ENCODE peak calls at places on chromosomes 2 and 18, in six cellular contexts. W is activated CD4-positive, alpha-beta T cell treated with anti-CD3 and anti-CD28 coated beads for 48 hours; I is heart right ventricle; B is adrenal gland; R is NT2/D1; Q is G401. A is an unnamed sample.

GRCh38 chr2:218970916-218971315 is 11.4 kb downstream of the CDK5R2 start:
- DNase-seq in W (no peak), R (no peak), Q (no peak), I (no peak), B (no peak), A (no peak)

GRCh38 chr2:12469053-12469625 is 247.6 kb upstream of the TRIB2 start:
- DNase-seq in B (no peak), Q (no peak), R (no peak), I (no peak), W (no peak), A (no peak)

GRCh38 chr2:202870431-202871160 is 970 bp downstream of the ICA1L start:
- DNase-seq in B (peak; percentile 62), I (peak; percentile 54), Q (peak; percentile 95), W (peak; percentile 77), R (peak; percentile 47), A (peak; percentile 65)

GRCh38 chr18:59272971-59273935 is at the start of gene RAX:
- DNase-seq in B (no peak), W (peak; percentile 59), Q (no peak), I (no peak), R (no peak), A (no peak)

GRCh38 chr2:71129891-71130324 is at the start of gene MCEE:
- DNase-seq in W (peak; percentile 93), I (peak; percentile 90), R (peak; percentile 75), B (peak; percentile 92), Q (peak; percentile 93), A (peak; percentile 94)

GRCh38 chr2:37650548-37651101 is 20.8 kb downstream of the CDC42EP3 start:
- DNase-seq in Q (no peak), W (no peak), B (no peak), R (no peak), I (no peak), A (no peak)

GRCh38 chr2:24365051-24365450 is 4.7 kb upstream of the ITSN2 start:
- DNase-seq in Q (no peak), I (peak; percentile 82), W (no peak), R (no peak), B (peak; percentile 72), A (peak; percentile 91)

GRCh38 chr2:1546023-1546591 is 132.8 kb downstream of the TPO start:
- DNase-seq in I (no peak), B (peak; percentile 52), R (peak; percentile 46), Q (peak; percentile 54), W (peak; percentile 53), A (no peak)

GRCh38 chr2:98118161-98118560 is 31.2 kb downstream of the VWA3B start:
- DNase-seq in Q (no peak), R (no peak), W (no peak), B (no peak), I (no peak), A (no peak)

GRCh38 chr2:230930149-230930780 is 5.2 kb upstream of the GPR55 start:
- DNase-seq in Q (no peak), I (no peak), B (no peak), R (no peak), W (no peak), A (no peak)

GRCh38 chr2:187302619-187303018 is 145.4 kb downstream of the CALCRL start:
- DNase-seq in B (no peak), R (no peak), Q (no peak), I (no peak), W (no peak), A (no peak)

GRCh38 chr2:11945139-11946126 is 199.0 kb downstream of the LPIN1 start:
- DNase-seq in I (no peak), R (no peak), B (no peak), W (peak; percentile 33), Q (no peak), A (no peak)

GRCh38 chr2:84559838-84560237 is 43.5 kb downstream of the DNAH6 start:
- DNase-seq in Q (no peak), W (no peak), R (no peak), B (no peak), I (no peak), A (no peak)

GRCh38 chr2:131753640-131754561 is 226.2 kb downstream of the CCDC74A start:
- DNase-seq in Q (no peak), W (no peak), R (no peak), I (no peak), B (no peak), A (no peak)

GRCh38 chr2:220263300-220263699 is 635.9 kb downstream of the SLC4A3 start:
- DNase-seq in I (no peak), R (no peak), B (no peak), W (no peak), Q (no peak), A (no peak)

GRCh38 chr18:44602380-44602779 is 78.3 kb upstream of the SETBP1 start:
- DNase-seq in I (no peak), B (no peak), Q (no peak), R (no peak), W (no peak), A (no peak)

GRCh38 chr2:79259959-79260358 is 100.4 kb upstream of the REG3A start:
- DNase-seq in Q (no peak), I (no peak), B (no peak), R (no peak), W (no peak), A (no peak)

GRCh38 chr18:35268811-35269210 is 21.2 kb downstream of the ZSCAN30 start:
- DNase-seq in B (no peak), I (no peak), R (no peak), W (no peak), Q (no peak), A (no peak)

GRCh38 chr2:48651127-48651526 is 33.5 kb downstream of the GTF2A1L start:
- DNase-seq in R (no peak), Q (no peak), B (no peak), W (no peak), I (no peak), A (no peak)

GRCh38 chr2:48601349-48601748 is 16.3 kb upstream of the GTF2A1L start:
- DNase-seq in W (peak; percentile 13), I (no peak), R (peak; percentile 35), B (no peak), Q (no peak), A (no peak)

GRCh38 chr2:181690851-181691250 is 10.5 kb upstream of the NEUROD1 start:
- DNase-seq in W (no peak), I (no peak), Q (no peak), R (no peak), B (no peak), A (no peak)

GRCh38 chr2:208783184-208783583 is 376.6 kb downstream of the PTH2R start:
- DNase-seq in W (no peak), B (no peak), I (no peak), Q (no peak), R (no peak), A (no peak)

GRCh38 chr2:15974203-15974452 is 33.8 kb downstream of the MYCN start:
- DNase-seq in I (no peak), W (no peak), Q (no peak), B (no peak), R (no peak), A (no peak)

GRCh38 chr2:74357627-74358026 is 14.4 kb upstream of the SLC4A5 start:
- DNase-seq in Q (no peak), R (peak; percentile 61), I (no peak), B (no peak), W (no peak), A (no peak)

GRCh38 chr2:152234277-152234676 is 58.7 kb upstream of the STAM2 start:
- DNase-seq in B (no peak), R (no peak), Q (no peak), I (no peak), W (no peak), A (no peak)

GRCh38 chr2:209008636-209009287 is 415.1 kb upstream of the MAP2 start:
- DNase-seq in W (no peak), R (no peak), Q (no peak), I (no peak), B (no peak), A (no peak)

GRCh38 chr2:6759689-6760088 is 106.0 kb downstream of the CMPK2 start:
- DNase-seq in R (no peak), B (no peak), W (no peak), Q (no peak), I (no peak), A (no peak)

GRCh38 chr18:76847926-76848325 is 25.6 kb downstream of the ZNF236 start:
- DNase-seq in I (no peak), B (no peak), R (peak; percentile 8), W (no peak), Q (no peak), A (no peak)

GRCh38 chr2:230722207-230722606 is 9.6 kb downstream of the CAB39 start:
- DNase-seq in B (no peak), W (no peak), I (no peak), Q (no peak), R (no peak), A (no peak)

GRCh38 chr18:58781627-58782194 is 83.0 kb upstream of the ZNF532 start:
- DNase-seq in Q (peak; percentile 89), W (peak; percentile 81), B (peak; percentile 79), R (peak; percentile 80), I (peak; percentile 62), A (peak; percentile 80)

GRCh38 chr2:217077841-217078407 is 218.1 kb upstream of the TNP1 start:
- DNase-seq in Q (no peak), R (no peak), W (peak; percentile 36), B (no peak), I (no peak), A (no peak)

GRCh38 chr2:232341739-232342126 is 36.8 kb upstream of the ALPP start:
- DNase-seq in Q (no peak), I (no peak), B (no peak), W (no peak), R (no peak), A (no peak)

GRCh38 chr2:191169456-191170300 is 18.9 kb upstream of the STAT4 start:
- DNase-seq in R (no peak), I (no peak), Q (no peak), B (no peak), W (no peak), A (no peak)

GRCh38 chr2:50143822-50144575 is 887.9 kb downstream of the NRXN1 start:
- DNase-seq in R (peak; percentile 15), B (no peak), Q (peak; percentile 85), I (no peak), W (no peak), A (no peak)

GRCh38 chr2:13522917-13523821 is 806.4 kb downstream of the TRIB2 start:
- DNase-seq in Q (no peak), R (no peak), W (no peak), I (no peak), B (no peak), A (no peak)

GRCh38 chr2:206799083-206799482 is 33.7 kb downstream of the FASTKD2 start:
- DNase-seq in B (no peak), R (no peak), W (peak; percentile 27), I (no peak), Q (no peak), A (no peak)

GRCh38 chr2:185859506-185859905 is 120.9 kb downstream of the FSIP2 start:
- DNase-seq in B (no peak), Q (no peak), W (no peak), R (no peak), I (no peak), A (no peak)

GRCh38 chr18:43720036-43720435 is 442.7 kb upstream of the SYT4 start:
- DNase-seq in Q (no peak), R (no peak), B (no peak), W (no peak), I (no peak), A (no peak)